ENCODE peak calls at places on chromosome 4, in six cellular contexts. W is NCI-H510A, I is fibroblast of pulmonary artery, V is stomach, Y is AML-193, U is neural crest cell. F is an unnamed sample.

GRCh38 chr4:100933628-100934027 is 413.7 kb downstream of the PPP3CA start:
- DNase-seq in W (no peak), I (peak), V (no peak), Y (no peak), U (no peak), F (no peak)

GRCh38 chr4:130077275-130077674 is 981.3 kb downstream of the C4orf33 start:
- DNase-seq in W (no peak), I (no peak), V (no peak), Y (no peak), U (no peak), F (no peak)

GRCh38 chr4:66741081-66741480 is 804.2 kb downstream of the CENPC start:
- DNase-seq in W (no peak), I (peak), V (no peak), Y (no peak), U (no peak), F (no peak)

GRCh38 chr4:62431513-62431912 is 1231.4 kb downstream of the ADGRL3 start:
- DNase-seq in W (peak), I (no peak), V (no peak), Y (no peak), U (no peak), F (no peak)

GRCh38 chr4:17773125-17773698 is 8.2 kb downstream of the FAM184B start:
- DNase-seq in W (no peak), I (no peak), V (no peak), Y (no peak), U (no peak), F (no peak)

GRCh38 chr4:168832746-168833575 is 177.1 kb downstream of the CBR4 start:
- DNase-seq in W (no peak), I (peak), V (peak), Y (no peak), U (peak), F (no peak)

GRCh38 chr4:89055157-89056080 is 1.6 kb downstream of the FAM13A start:
- DNase-seq in W (no peak), I (no peak), V (no peak), Y (peak), U (no peak), F (no peak)

GRCh38 chr4:100633269-100633668 is 115.4 kb upstream of the EMCN start:
- DNase-seq in W (no peak), I (no peak), V (no peak), Y (no peak), U (no peak), F (no peak)

F was measured in NCI-H774.